ENCODE peak calls at places on chromosomes 13 and 19, in four cellular contexts. M is mesendoderm, R is IMR-90, C is mesenchymal stem cell. W is an unnamed sample.

GRCh38 chr19:14556662-14557188 is 15.1 kb downstream of the NDUFB7 start:
- DNase-seq in M (peak; percentile 88), R (peak; percentile 77), C (peak; percentile 80), W (peak; percentile 72)

GRCh38 chr13:105925496-105925895 is 610.0 kb downstream of the EFNB2 start:
- DNase-seq in M (no peak), R (peak; percentile 83), C (peak; percentile 67), W (no peak)

GRCh38 chr19:16014923-16015804 is 61.1 kb upstream of the TPM4 start:
- DNase-seq in M (no peak), R (no peak), C (no peak), W (no peak)

GRCh38 chr13:44273991-44274810 is 99.4 kb upstream of the SERP2 start:
- DNase-seq in M (no peak), R (peak; percentile 77), C (peak; percentile 67), W (no peak)

GRCh38 chr13:40777166-40777956 is 6.4 kb upstream of the MRPS31 start:
- DNase-seq in M (peak; percentile 74), R (peak; percentile 37), C (peak; percentile 70), W (peak; percentile 40)

GRCh38 chr13:106548064-106548696 is 12.7 kb upstream of the EFNB2 start:
- DNase-seq in M (no peak), R (peak; percentile 78), C (peak; percentile 20), W (no peak)

GRCh38 chr13:104014803-104015645 is 948.8 kb upstream of the SLC10A2 start:
- DNase-seq in M (no peak), R (peak; percentile 39), C (peak; percentile 74), W (no peak)

GRCh38 chr13:48398450-48399095 is 14.3 kb downstream of the LPAR6 start:
- DNase-seq in M (no peak), R (peak; percentile 18), C (no peak), W (no peak)

GRCh38 chr13:109600078-109600477 is 186.3 kb downstream of the IRS2 start:
- DNase-seq in M (no peak), R (no peak), C (no peak), W (no peak)

GRCh38 chr13:22298530-22298929 is 627.7 kb downstream of the FGF9 start:
- DNase-seq in M (peak; percentile 34), R (no peak), C (no peak), W (no peak)

GRCh38 chr13:45119469-45119989 is 781 bp upstream of the GTF2F2 start:
- DNase-seq in M (no peak), R (peak; percentile 77), C (peak; percentile 51), W (no peak)

GRCh38 chr13:44758595-44759221 is 182.6 kb upstream of the TSC22D1 start:
- DNase-seq in M (no peak), R (peak; percentile 98), C (peak; percentile 91), W (no peak)

GRCh38 chr13:111940892-111941291 is 126.1 kb upstream of the SOX1 start:
- DNase-seq in M (no peak), R (no peak), C (no peak), W (no peak)

GRCh38 chr13:73767747-73768315 is 366.4 kb downstream of the KLF12 start:
- DNase-seq in M (peak; percentile 74), R (no peak), C (no peak), W (no peak)

GRCh38 chr13:111278258-111278657 is 42.2 kb upstream of the TEX29 start:
- DNase-seq in M (no peak), R (no peak), C (no peak), W (no peak)

GRCh38 chr13:110944121-110944967 is 29.5 kb upstream of the ANKRD10 start:
- DNase-seq in M (peak; percentile 65), R (peak; percentile 69), C (peak; percentile 75), W (no peak)

GRCh38 chr19:1250374-1251232 is 2.2 kb downstream of the MIDN start:
- DNase-seq in M (peak; percentile 92), R (peak; percentile 60), C (peak; percentile 76), W (peak; percentile 93)

GRCh38 chr19:23795462-23795861 is 36.8 kb upstream of the ZNF681 start:
- DNase-seq in M (no peak), R (no peak), C (no peak), W (no peak)

GRCh38 chr13:30138511-30138910 is 168.8 kb downstream of the KATNAL1 start:
- DNase-seq in M (peak; percentile 87), R (no peak), C (peak; percentile 20), W (no peak)

GRCh38 chr19:41866284-41866683 is 6.2 kb downstream of the RPS19 start:
- DNase-seq in M (no peak), R (no peak), C (no peak), W (no peak)

GRCh38 chr19:51078104-51078503 is 4.6 kb downstream of the KLK14 start:
- DNase-seq in M (no peak), R (no peak), C (no peak), W (no peak)

GRCh38 chr19:359653-359925 is 15.0 kb upstream of the MIER2 start:
- DNase-seq in M (no peak), R (no peak), C (no peak), W (no peak)

GRCh38 chr13:41960700-41961697 is at the start of gene VWA8:
- DNase-seq in M (peak; percentile 93), R (peak; percentile 78), C (peak; percentile 75), W (peak; percentile 57)

GRCh38 chr19:377801-378581 is 31.0 kb downstream of the C2CD4C start:
- DNase-seq in M (no peak), R (no peak), C (no peak), W (no peak)

GRCh38 chr19:44947041-44947581 is 1.3 kb downstream of the APOC2 start:
- DNase-seq in M (no peak), R (no peak), C (no peak), W (no peak)

GRCh38 chr13:49421391-49421790 is 22.5 kb downstream of the CAB39L start:
- DNase-seq in M (peak; percentile 87), R (no peak), C (peak; percentile 41), W (no peak)

GRCh38 chr13:36131931-36132297 is 732 bp upstream of the DCLK1 start:
- DNase-seq in M (no peak), R (no peak), C (no peak), W (no peak)

GRCh38 chr19:49968279-49968922 is 7.4 kb upstream of the SIGLEC11 start:
- DNase-seq in M (no peak), R (no peak), C (peak; percentile 3), W (no peak)

GRCh38 chr13:83890358-83890757 is 8.1 kb upstream of the SLITRK1 start:
- DNase-seq in M (no peak), R (no peak), C (no peak), W (no peak)

GRCh38 chr19:36140289-36141038 is 598 bp downstream of the CAPNS1 start:
- DNase-seq in M (peak; percentile 88), R (peak; percentile 52), C (peak; percentile 59), W (peak; percentile 36)

GRCh38 chr19:36141039-36141914 is 1.4 kb downstream of the CAPNS1 start:
- DNase-seq in M (peak; percentile 98), R (peak; percentile 76), C (peak; percentile 86), W (peak; percentile 79)

GRCh38 chr19:36139120-36139472 is 770 bp upstream of the CAPNS1 start:
- DNase-seq in M (no peak), R (no peak), C (no peak), W (no peak)

GRCh38 chr19:36142046-36142445 is 2.2 kb downstream of the CAPNS1 start:
- DNase-seq in M (no peak), R (no peak), C (no peak), W (no peak)

GRCh38 chr19:36139473-36140288 is at the start of gene CAPNS1:
- DNase-seq in M (peak; percentile 98), R (peak; percentile 93), C (peak; percentile 95), W (peak; percentile 97)
- H3K23ac ChIP-seq in M (peak within 1 kb of the TSS; percentile 15), R (peak within 1 kb of the TSS; percentile 96), C (peak within 1 kb of the TSS; percentile 14), W (peak within 1 kb of the TSS; percentile 86)

GRCh38 chr13:60013166-60013565 is 150.6 kb downstream of the DIAPH3 start:
- DNase-seq in M (no peak), R (no peak), C (no peak), W (no peak)

GRCh38 chr13:60012503-60012902 is 151.2 kb downstream of the DIAPH3 start:
- DNase-seq in M (peak; percentile 23), R (no peak), C (no peak), W (no peak)

DNA sequence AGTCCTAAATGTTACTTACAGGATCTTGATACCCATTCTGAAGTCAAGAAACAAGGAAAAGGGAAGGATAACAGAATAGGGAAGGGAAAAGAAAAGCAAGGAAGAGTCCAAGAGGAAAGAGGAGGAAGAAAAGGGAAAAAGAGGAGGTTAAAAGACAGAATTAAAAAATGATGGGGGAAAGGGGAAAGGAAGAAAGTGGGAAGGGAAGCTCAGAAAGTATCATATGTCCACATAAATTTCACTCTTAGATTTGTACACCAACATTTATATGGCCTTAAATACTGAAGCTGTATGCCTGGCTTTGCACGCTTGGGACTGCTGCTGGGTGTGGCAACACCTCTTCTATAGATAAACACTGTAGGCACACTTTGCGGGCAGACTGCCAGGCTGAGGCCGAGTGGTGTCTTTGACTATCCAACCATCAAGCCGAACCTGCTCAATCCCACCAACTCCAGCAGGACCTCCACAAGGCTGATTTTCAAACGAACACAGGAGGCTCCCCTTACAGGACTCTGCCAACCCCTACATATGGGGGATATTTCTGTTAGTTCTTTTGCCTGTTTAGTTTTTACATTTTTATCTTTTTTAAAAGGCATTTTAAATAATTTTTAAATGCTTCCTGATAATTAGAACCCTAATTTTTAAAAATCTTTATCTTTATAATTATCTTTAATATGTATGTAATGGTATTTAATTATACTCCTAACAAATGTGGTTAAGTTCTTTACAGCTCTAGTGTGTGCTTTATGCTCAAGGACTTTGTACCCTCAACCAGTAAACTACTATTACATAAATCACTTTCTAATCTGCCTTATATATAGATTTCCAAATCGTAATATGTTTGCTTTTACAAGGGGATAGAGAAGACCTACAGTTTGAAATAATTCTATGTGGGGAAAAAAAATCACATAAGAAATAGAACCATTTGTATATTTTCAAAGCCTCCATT is 154.2 kb downstream of the DIAPH3 start:
- DNase-seq in M (no peak), R (no peak), C (no peak), W (no peak)
- H3K23ac ChIP-seq in M (no peak overlapping the region), R (no peak overlapping the region), C (no peak overlapping the region), W (no peak overlapping the region)

GRCh38 chr13:19781526-19781925 is 1.2 kb downstream of the PSPC1 start:
- DNase-seq in M (no peak), R (no peak), C (peak; percentile 9), W (no peak)

GRCh38 chr13:19782049-19782726 is 557 bp downstream of the PSPC1 start:
- DNase-seq in M (peak; percentile 51), R (peak; percentile 45), C (peak; percentile 70), W (peak; percentile 26)
- H3K23ac ChIP-seq in M (peak overlapping the region; percentile 48), R (peak overlapping the region; percentile 98), C (no peak overlapping the region), W (peak overlapping the region; percentile 65)

GRCh38 chr13:19670147-19670546 is 36.7 kb downstream of the MPHOSPH8 start:
- DNase-seq in M (no peak), R (no peak), C (no peak), W (no peak)

GRCh38 chr13:19668778-19669177 is 35.3 kb downstream of the MPHOSPH8 start:
- DNase-seq in M (no peak), R (no peak), C (no peak), W (no peak)

GRCh38 chr13:19672990-19673389 is 39.5 kb downstream of the MPHOSPH8 start:
- DNase-seq in M (no peak), R (no peak), C (no peak), W (no peak)

GRCh38 chr13:19674898-19675297 is 41.4 kb downstream of the MPHOSPH8 start:
- DNase-seq in M (no peak), R (no peak), C (no peak), W (no peak)

GRCh38 chr13:19673473-19674430 is 40.3 kb downstream of the MPHOSPH8 start:
- DNase-seq in M (no peak), R (no peak), C (no peak), W (no peak)
- H3K23ac ChIP-seq in M (no peak overlapping the region), R (no peak overlapping the region), C (no peak overlapping the region), W (no peak overlapping the region)

W was measured in neuronal stem cell.